ENCODE peak calls at places on chromosomes 3 and 15, in seven cellular contexts. K is SJSA1, L is PC-3, Y is adipocyte, J is astrocyte of the cerebellum, N is B cell, S is EL. C is an unnamed sample.

GRCh38 chr3:171358171-171358890 is 101.9 kb downstream of the TNIK start:
- DNase-seq in K (no peak), N (no peak), Y (no peak), S (peak), J (no peak), L (peak), C (no peak)

GRCh38 chr3:125125822-125126245 is 70.0 kb upstream of the HEG1 start:
- DNase-seq in J (peak), N (no peak), K (no peak), S (peak), Y (peak), L (no peak), C (no peak)

GRCh38 chr15:31270767-31271166 is 55.9 kb upstream of the KLF13 start:
- DNase-seq in S (no peak), N (no peak), L (no peak), K (no peak), J (no peak), Y (no peak), C (peak)

GRCh38 chr3:79085166-79085565 is 682.6 kb downstream of the ROBO1 start:
- DNase-seq in S (peak), K (peak), L (no peak), Y (peak), N (no peak), J (no peak), C (no peak)

GRCh38 chr3:170353485-170353884 is 4.0 kb upstream of the SKIL start:
- DNase-seq in S (no peak), K (no peak), J (no peak), L (no peak), N (no peak), Y (no peak), C (no peak)

GRCh38 chr3:44068753-44069152 is 172.9 kb upstream of the TOPAZ1 start:
- DNase-seq in Y (no peak), L (peak), K (no peak), J (no peak), N (no peak), S (no peak), C (no peak)

GRCh38 chr3:171865191-171865865 is 22.2 kb downstream of the TMEM212 start:
- DNase-seq in N (no peak), J (no peak), L (no peak), Y (no peak), S (no peak), K (no peak), C (no peak)

GRCh38 chr15:98916826-98917225 is 90.8 kb downstream of the PGPEP1L start:
- DNase-seq in L (no peak), K (no peak), N (no peak), S (no peak), Y (no peak), J (no peak), C (no peak)

GRCh38 chr3:156747046-156747445 is 72.7 kb downstream of the TIPARP start:
- DNase-seq in K (no peak), N (no peak), Y (no peak), S (no peak), J (no peak), L (no peak), C (no peak)

GRCh38 chr3:31010491-31010890 is 116.0 kb upstream of the GADL1 start:
- DNase-seq in L (peak), N (no peak), J (peak), S (peak), Y (peak), K (peak), C (no peak)

GRCh38 chr3:24088782-24089181 is 143.7 kb downstream of the NR1D2 start:
- DNase-seq in K (no peak), L (peak), S (peak), N (no peak), J (no peak), Y (peak), C (no peak)

GRCh38 chr3:158725348-158725966 is 6.8 kb downstream of the RARRES1 start:
- DNase-seq in Y (peak), J (peak), N (no peak), L (peak), S (peak), K (peak), C (no peak)

GRCh38 chr3:41574900-41575299 is 375.6 kb downstream of the CTNNB1 start:
- DNase-seq in S (no peak), Y (no peak), K (no peak), N (no peak), L (peak), J (no peak), C (no peak)

GRCh38 chr3:150723946-150724345 is 20.2 kb upstream of the ERICH6 start:
- DNase-seq in S (no peak), N (no peak), L (no peak), K (no peak), Y (no peak), J (no peak), C (no peak)

GRCh38 chr3:73401616-73402265 is 223.0 kb downstream of the PDZRN3 start:
- DNase-seq in N (no peak), L (no peak), K (no peak), J (no peak), Y (no peak), S (no peak), C (no peak)